ENCODE peak calls at places on chromosome 13, in five cellular contexts. One of them, this sample, is unnamed.

GRCh38 chr13:31043891-31044657 is 111.6 kb downstream of the TEX26 start:
- DNase-seq in T-helper 2 cell: peak
- DNase-seq in fibroblast of mammary gland: peak
- DNase-seq in fibroblast of pulmonary artery: peak
- DNase-seq in effector CD8-positive, alpha-beta T cell: peak
- DNase-seq in this sample: peak

GRCh38 chr13:112558696-112559418 is 29.1 kb downstream of the TUBGCP3 start:
- DNase-seq in T-helper 2 cell: no peak
- DNase-seq in fibroblast of mammary gland: no peak
- DNase-seq in fibroblast of pulmonary artery: no peak
- DNase-seq in effector CD8-positive, alpha-beta T cell: no peak
- DNase-seq in this sample: no peak

GRCh38 chr13:34412817-34413365 is 529.2 kb upstream of the NBEA start:
- DNase-seq in T-helper 2 cell: no peak
- DNase-seq in fibroblast of mammary gland: peak
- DNase-seq in fibroblast of pulmonary artery: peak
- DNase-seq in effector CD8-positive, alpha-beta T cell: no peak
- DNase-seq in this sample: no peak

GRCh38 chr13:26967119-26968038 is 204.2 kb downstream of the USP12 start:
- DNase-seq in T-helper 2 cell: no peak
- DNase-seq in fibroblast of mammary gland: peak
- DNase-seq in fibroblast of pulmonary artery: peak
- DNase-seq in effector CD8-positive, alpha-beta T cell: no peak
- DNase-seq in this sample: no peak

GRCh38 chr13:25819856-25820530 is 231.8 kb downstream of the SHISA2 start:
- DNase-seq in T-helper 2 cell: no peak
- DNase-seq in fibroblast of mammary gland: no peak
- DNase-seq in fibroblast of pulmonary artery: no peak
- DNase-seq in effector CD8-positive, alpha-beta T cell: no peak
- DNase-seq in this sample: no peak

GRCh38 chr13:72174549-72174948 is 307.5 kb upstream of the DACH1 start:
- DNase-seq in T-helper 2 cell: no peak
- DNase-seq in fibroblast of mammary gland: no peak
- DNase-seq in fibroblast of pulmonary artery: no peak
- DNase-seq in effector CD8-positive, alpha-beta T cell: no peak
- DNase-seq in this sample: no peak

GRCh38 chr13:94947965-94948371 is 235.6 kb upstream of the SOX21 start:
- DNase-seq in T-helper 2 cell: no peak
- DNase-seq in fibroblast of mammary gland: no peak
- DNase-seq in fibroblast of pulmonary artery: no peak
- DNase-seq in effector CD8-positive, alpha-beta T cell: no peak
- DNase-seq in this sample: no peak

GRCh38 chr13:94268661-94269060 is 210.8 kb downstream of the DCT start:
- DNase-seq in T-helper 2 cell: no peak
- DNase-seq in fibroblast of mammary gland: peak
- DNase-seq in fibroblast of pulmonary artery: no peak
- DNase-seq in effector CD8-positive, alpha-beta T cell: no peak
- DNase-seq in this sample: no peak

GRCh38 chr13:28495586-28496564 is 947 bp upstream of the FLT1 start:
- DNase-seq in T-helper 2 cell: no peak
- DNase-seq in fibroblast of mammary gland: no peak
- DNase-seq in fibroblast of pulmonary artery: peak
- DNase-seq in effector CD8-positive, alpha-beta T cell: no peak
- DNase-seq in this sample: no peak

GRCh38 chr13:30431269-30431950 is 9.1 kb downstream of the UBE2L5 start:
- DNase-seq in T-helper 2 cell: no peak
- DNase-seq in fibroblast of mammary gland: peak
- DNase-seq in fibroblast of pulmonary artery: no peak
- DNase-seq in effector CD8-positive, alpha-beta T cell: no peak
- DNase-seq in this sample: no peak

GRCh38 chr13:41457589-41458186 is 338 bp downstream of the RGCC start:
- DNase-seq in T-helper 2 cell: no peak
- DNase-seq in fibroblast of mammary gland: no peak
- DNase-seq in fibroblast of pulmonary artery: no peak
- DNase-seq in effector CD8-positive, alpha-beta T cell: no peak
- DNase-seq in this sample: peak

GRCh38 chr13:111474136-111475002 is 153.9 kb downstream of the TEX29 start:
- DNase-seq in T-helper 2 cell: no peak
- DNase-seq in fibroblast of mammary gland: peak
- DNase-seq in fibroblast of pulmonary artery: peak
- DNase-seq in effector CD8-positive, alpha-beta T cell: no peak
- DNase-seq in this sample: no peak

This sample was measured in stimulated activated naive CD4-positive, alpha-beta T cell.